ENCODE peak calls at places on chromosomes 16 and 17, in four cellular contexts. G, H, X and W are unnamed samples.

GRCh38 chr16:28981517-28981916 is 3.3 kb upstream of the LAT start:
- DNase-seq in X (peak; percentile 71), H (no peak), G (no peak), W (peak; percentile 56)

GRCh38 chr17:38724337-38724988 is 5.7 kb upstream of the CISD3 start:
- DNase-seq in H (no peak), G (no peak), X (no peak), W (no peak)

GRCh38 chr16:12798846-12799245 is 4.8 kb downstream of the CPPED1 start:
- DNase-seq in H (no peak), G (no peak), X (no peak), W (no peak)

GRCh38 chr16:70770291-70770967 is 30.5 kb downstream of the VAC14 start:
- DNase-seq in X (no peak), H (no peak), G (no peak), W (no peak)

GRCh38 chr17:14303343-14304221 is 2.7 kb downstream of the HS3ST3B1 start:
- DNase-seq in G (no peak), H (no peak), X (peak; percentile 10), W (no peak)

GRCh38 chr17:36586138-36586537 is 5.5 kb upstream of the DHRS11 start:
- DNase-seq in X (no peak), G (no peak), H (no peak), W (no peak)

GRCh38 chr17:1787301-1787902 is 25.5 kb downstream of the SERPINF1 start:
- DNase-seq in H (no peak), G (no peak), X (no peak), W (no peak)

GRCh38 chr17:82302991-82303943 is 14.1 kb downstream of the CD7 start:
- DNase-seq in G (no peak), H (no peak), X (no peak), W (no peak)

GRCh38 chr16:86061318-86061695 is 162.3 kb downstream of the IRF8 start:
- DNase-seq in H (no peak), X (no peak), G (no peak), W (no peak)

GRCh38 chr16:86062271-86062965 is 163.5 kb downstream of the IRF8 start:
- DNase-seq in X (no peak), H (no peak), G (no peak), W (no peak)

GRCh38 chr16:86060381-86061317 is 161.7 kb downstream of the IRF8 start:
- DNase-seq in G (no peak), X (no peak), H (no peak), W (no peak)

GRCh38 chr16:86061771-86062170 is 162.8 kb downstream of the IRF8 start:
- DNase-seq in X (no peak), G (no peak), H (no peak), W (no peak)

DNA sequence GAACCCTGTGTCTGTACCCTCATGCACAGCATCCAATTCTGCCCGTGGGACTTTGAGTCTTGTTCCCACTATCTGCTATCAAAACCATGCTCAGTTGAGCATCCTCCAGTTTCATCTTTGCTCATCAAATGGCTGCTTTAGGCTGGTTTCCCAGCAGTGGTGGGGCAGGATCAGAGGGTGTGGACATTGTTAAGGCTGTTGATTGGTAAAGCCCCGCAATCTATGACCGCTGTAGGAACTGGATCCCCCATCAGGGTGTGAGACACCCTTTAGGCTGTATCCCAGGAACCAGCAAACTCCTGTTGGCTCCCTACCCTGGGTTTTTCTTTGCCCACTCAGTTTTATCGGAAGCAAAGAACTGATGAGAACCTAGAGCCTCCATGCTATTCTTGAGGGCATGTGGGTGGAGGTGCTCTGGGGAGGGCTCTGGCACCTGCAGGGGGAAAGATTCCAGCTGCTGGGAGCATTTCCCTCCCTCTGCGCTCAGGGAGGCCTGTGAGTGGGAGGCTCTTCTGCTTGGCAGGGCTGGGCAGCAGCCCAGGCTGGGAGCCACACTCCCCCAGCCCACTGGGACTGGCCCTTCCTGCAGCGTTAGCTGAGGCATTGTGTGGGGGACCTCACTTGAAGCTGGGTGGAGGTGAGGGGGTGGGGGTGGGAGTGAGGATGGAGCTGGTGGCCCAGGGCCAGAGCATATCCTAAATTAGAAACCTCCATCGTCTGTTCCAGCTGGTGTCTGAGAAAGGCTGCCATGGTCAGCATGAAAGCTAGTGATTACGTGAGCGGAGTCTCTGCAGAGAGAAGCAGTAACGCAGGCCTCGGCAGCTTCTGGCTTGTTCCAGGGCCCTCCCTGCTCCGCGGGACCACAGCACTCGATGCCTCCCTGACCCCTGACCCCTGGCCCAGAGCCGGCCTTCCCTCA is 160.6 kb downstream of the IRF8 start:
- DNase-seq in X (no peak), H (no peak), G (no peak), W (no peak)
- TF ChIP-seq SPI1 in X (no peak), H (no peak), G (no peak), W (no peak)

GRCh38 chr16:67163903-67164558 is 514 bp upstream of the HSF4 start:
- DNase-seq in H (no peak), G (no peak), X (no peak), W (no peak)

GRCh38 chr16:67161595-67162058 is 1.9 kb downstream of the FBXL8 start:
- DNase-seq in X (no peak), H (no peak), G (no peak), W (no peak)

GRCh38 chr16:67162439-67163163 is 1.9 kb upstream of the HSF4 start:
- DNase-seq in X (no peak), H (no peak), G (no peak), W (no peak)

GRCh38 chr16:67164599-67165061 is at the start of gene HSF4:
- DNase-seq in X (peak; percentile 87), H (no peak), G (no peak), W (no peak)

DNA sequence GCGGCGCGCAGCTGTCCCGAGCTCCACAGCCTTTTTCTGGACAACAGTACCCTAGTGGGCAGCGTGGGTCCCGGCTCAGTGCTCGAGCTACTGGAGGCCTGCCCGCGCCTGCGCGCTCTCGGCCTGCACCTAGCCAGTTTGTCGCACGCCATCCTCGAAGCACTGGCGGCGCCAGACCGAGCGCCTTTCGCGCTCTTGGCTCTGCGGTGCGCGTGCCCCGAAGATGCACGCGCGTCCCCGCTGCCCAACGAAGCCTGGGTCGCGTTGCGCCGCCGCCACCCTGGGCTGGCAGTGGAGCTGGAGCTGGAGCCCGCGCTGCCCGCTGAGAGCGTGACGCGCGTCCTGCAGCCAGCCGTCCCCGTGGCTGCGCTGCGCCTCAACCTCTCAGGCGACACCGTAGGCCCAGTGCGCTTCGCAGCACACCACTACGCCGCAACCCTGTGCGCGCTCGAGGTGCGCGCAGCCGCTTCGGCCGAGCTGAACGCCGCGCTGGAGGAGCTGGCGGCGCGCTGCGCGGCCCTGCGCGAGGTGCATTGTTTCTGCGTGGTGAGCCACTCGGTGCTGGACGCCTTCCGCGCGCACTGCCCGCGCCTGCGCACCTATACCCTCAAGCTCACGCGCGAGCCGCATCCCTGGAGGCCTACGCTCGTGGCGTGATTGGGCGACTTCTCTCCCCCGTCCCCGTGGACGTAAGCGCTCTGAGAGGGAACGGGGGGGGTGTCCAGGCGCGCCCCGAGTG is 1.2 kb upstream of the HSF4 start:
- DNase-seq in G (no peak), X (no peak), H (no peak), W (no peak)
- TF ChIP-seq SPI1 in G (no peak), X (no peak), H (no peak), W (no peak)

DNA sequence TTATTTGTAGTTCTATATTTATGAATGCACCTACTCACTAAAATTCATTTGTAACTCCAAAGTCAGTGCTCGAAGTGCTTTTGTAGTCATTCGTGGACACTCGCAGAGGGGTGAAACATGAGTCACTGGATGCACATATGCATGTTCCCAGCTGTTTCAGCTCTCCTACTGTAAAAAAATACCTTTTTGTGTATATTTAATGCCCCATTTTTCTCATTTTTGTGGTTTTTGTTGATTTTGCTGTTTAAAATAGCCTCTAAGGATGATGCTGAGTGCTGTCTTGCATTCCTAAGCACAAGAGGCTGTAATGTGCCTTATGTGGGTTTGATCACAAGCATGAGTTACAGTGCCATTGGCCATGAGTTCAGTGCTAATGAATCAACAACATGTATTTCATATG is 30.6 kb downstream of the CENPV start:
- DNase-seq in X (no peak), H (no peak), G (no peak), W (no peak)
- TF ChIP-seq SPI1 in X (no peak), H (no peak), G (no peak), W (no peak)

GRCh38 chr17:34542700-34543336 is 36.6 kb upstream of the TMEM132E start:
- DNase-seq in H (no peak), X (peak; percentile 43), G (no peak), W (peak; percentile 38)
- TF ChIP-seq SPI1 in H (no peak), X (no peak), G (no peak), W (no peak)

GRCh38 chr17:10182785-10183184 is 15.6 kb downstream of the GAS7 start:
- DNase-seq in X (no peak), H (no peak), G (no peak), W (no peak)

GRCh38 chr17:10172778-10173177 is 25.6 kb downstream of the GAS7 start:
- DNase-seq in H (no peak), G (no peak), X (no peak), W (no peak)

GRCh38 chr17:10177131-10177920 is 21.1 kb downstream of the GAS7 start:
- DNase-seq in H (no peak), G (no peak), X (no peak), W (no peak)

GRCh38 chr17:10178789-10179075 is 19.7 kb downstream of the GAS7 start:
- DNase-seq in G (no peak), X (no peak), H (no peak), W (no peak)

GRCh38 chr17:10177921-10178788 is 20.3 kb downstream of the GAS7 start:
- DNase-seq in G (no peak), X (no peak), H (no peak), W (no peak)
- TF ChIP-seq SPI1 in G (no peak), X (no peak), H (no peak), W (no peak)

DNA sequence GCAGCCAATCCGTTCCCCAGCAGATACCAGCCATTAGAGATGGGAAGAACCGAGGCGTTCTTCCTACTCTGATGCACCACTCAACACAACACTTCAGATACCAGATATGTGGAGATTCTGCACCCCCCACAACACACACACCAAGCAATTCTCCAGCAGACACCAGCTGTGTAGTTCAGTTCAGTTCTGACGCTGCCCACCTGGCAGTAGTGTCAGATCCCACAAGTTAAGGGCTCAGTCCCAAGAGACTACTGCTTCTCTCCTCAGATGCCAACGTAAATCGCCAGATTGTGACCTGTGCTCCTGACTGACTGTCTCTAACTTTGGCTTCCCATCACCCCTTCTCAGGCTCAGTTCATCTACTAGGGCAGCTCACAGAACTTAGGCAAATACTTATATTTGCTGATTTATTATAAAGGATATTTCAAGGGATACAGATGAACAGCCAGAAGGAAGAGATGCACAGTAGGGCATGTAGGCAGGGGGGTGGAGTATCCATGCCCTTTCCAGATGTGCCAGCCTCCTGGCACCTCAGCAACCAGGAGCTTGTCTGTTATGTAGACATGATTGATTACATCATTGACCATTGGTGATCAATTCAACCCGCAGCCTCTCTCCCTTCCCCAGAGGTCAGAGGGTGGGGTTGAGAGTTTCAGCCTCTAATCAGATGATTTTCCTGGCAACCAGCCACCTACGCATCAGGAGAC is 110.6 kb downstream of the PRKCA start:
- DNase-seq in H (no peak), X (no peak), G (no peak), W (no peak)
- TF ChIP-seq SPI1 in H (no peak), X (no peak), G (no peak), W (no peak)

GRCh38 chr16:56311208-56312027 is 113.9 kb downstream of the AMFR start:
- DNase-seq in G (no peak), H (no peak), X (no peak), W (no peak)
- TF ChIP-seq SPI1 in G (no peak), H (no peak), X (no peak), W (no peak)